ENCODE peak calls at places on chromosomes 12 and 14, in six cellular contexts. T is foreskin fibroblast, U is brain microvascular endothelial cell, A is kidney epithelial cell, Y is heart left ventricle, D is PC-3. K is an unnamed sample.

GRCh38 chr14:23483216-23483854 is 13.8 kb downstream of the NGDN start:
- DNase-seq in T (peak), U (peak), A (no peak), Y (no peak), D (peak), K (no peak)

GRCh38 chr12:77032406-77032805 is 33.0 kb downstream of the E2F7 start:
- DNase-seq in T (peak), U (no peak), A (peak), Y (no peak), D (peak), K (peak)

GRCh38 chr12:10453144-10453543 is at the start of gene KLRC1:
- DNase-seq in T (no peak), U (no peak), A (no peak), Y (no peak), D (peak), K (peak)

GRCh38 chr14:88749139-88749538 is 43.6 kb downstream of the EML5 start:
- DNase-seq in T (no peak), U (no peak), A (no peak), Y (no peak), D (peak), K (peak)

GRCh38 chr12:41932470-41932991 is 212.1 kb downstream of the GXYLT1 start:
- DNase-seq in T (peak), U (no peak), A (no peak), Y (peak), D (peak), K (no peak)

GRCh38 chr12:103560604-103561101 is 26.4 kb upstream of the STAB2 start:
- DNase-seq in T (peak), U (peak), A (peak), Y (no peak), D (peak), K (peak)

GRCh38 chr14:32564591-32564990 is 235.5 kb downstream of the AKAP6 start:
- DNase-seq in T (peak), U (no peak), A (no peak), Y (no peak), D (no peak), K (no peak)

GRCh38 chr12:113136990-113137511 is 1.5 kb upstream of the RASAL1 start:
- DNase-seq in T (no peak), U (no peak), A (no peak), Y (peak), D (no peak), K (no peak)

GRCh38 chr12:123757555-123757954 is 4.5 kb upstream of the DNAH10 start:
- DNase-seq in T (peak), U (peak), A (no peak), Y (no peak), D (no peak), K (no peak)

GRCh38 chr12:53047221-53048032 is 2.4 kb upstream of the TNS2 start:
- DNase-seq in T (peak), U (no peak), A (no peak), Y (peak), D (peak), K (no peak)

GRCh38 chr14:26199599-26200370 is 398.0 kb downstream of the NOVA1 start:
- DNase-seq in T (peak), U (no peak), A (peak), Y (no peak), D (peak), K (no peak)

GRCh38 chr14:89908712-89909450 is 45.6 kb downstream of the EFCAB11 start:
- DNase-seq in T (no peak), U (no peak), A (no peak), Y (no peak), D (no peak), K (no peak)

GRCh38 chr12:44286336-44286735 is 450.5 kb downstream of the TMEM117 start:
- DNase-seq in T (peak), U (no peak), A (no peak), Y (no peak), D (no peak), K (peak)

GRCh38 chr14:56322531-56322930 is 204.3 kb downstream of the PELI2 start:
- DNase-seq in T (no peak), U (no peak), A (no peak), Y (no peak), D (no peak), K (no peak)

GRCh38 chr12:132477009-132477702 is 12.8 kb upstream of the FBRSL1 start:
- DNase-seq in T (no peak), U (no peak), A (no peak), Y (peak), D (no peak), K (no peak)

GRCh38 chr14:49892636-49893308 is at the start of gene ARF6:
- DNase-seq in T (peak), U (peak), A (peak), Y (peak), D (peak), K (peak)

GRCh38 chr12:5318874-5319273 is 113.0 kb upstream of the NTF3 start:
- DNase-seq in T (peak), U (peak), A (peak), Y (no peak), D (peak), K (peak)

GRCh38 chr12:110816248-110816647 is 30.5 kb upstream of the CCDC63 start:
- DNase-seq in T (no peak), U (no peak), A (no peak), Y (no peak), D (no peak), K (no peak)

GRCh38 chr12:130916251-130916911 is 37.3 kb upstream of the ADGRD1 start:
- DNase-seq in T (peak), U (peak), A (peak), Y (peak), D (peak), K (peak)

GRCh38 chr14:94646481-94646880 is 34.3 kb downstream of the SERPINA3 start:
- DNase-seq in T (peak), U (peak), A (no peak), Y (peak), D (no peak), K (peak)

GRCh38 chr12:50574621-50575348 is 70.0 kb downstream of the DIP2B start:
- DNase-seq in T (peak), U (no peak), A (no peak), Y (no peak), D (no peak), K (no peak)

GRCh38 chr12:92002673-92003382 is 142.8 kb downstream of the BTG1 start:
- DNase-seq in T (peak), U (no peak), A (no peak), Y (no peak), D (no peak), K (no peak)

GRCh38 chr14:96105921-96106441 is 66.8 kb downstream of the C14orf132 start:
- DNase-seq in T (peak), U (no peak), A (no peak), Y (no peak), D (no peak), K (peak)

GRCh38 chr12:64203775-64204174 is 18.3 kb downstream of the KICS2 start:
- DNase-seq in T (no peak), U (no peak), A (no peak), Y (no peak), D (no peak), K (no peak)

GRCh38 chr12:104570174-104570907 is 113.6 kb downstream of the CHST11 start:
- DNase-seq in T (no peak), U (no peak), A (no peak), Y (no peak), D (no peak), K (no peak)
- H3K4me3 ChIP-seq in T (no peak), U (no peak), A (no peak), Y (no peak), D (no peak), K (no peak)

DNA sequence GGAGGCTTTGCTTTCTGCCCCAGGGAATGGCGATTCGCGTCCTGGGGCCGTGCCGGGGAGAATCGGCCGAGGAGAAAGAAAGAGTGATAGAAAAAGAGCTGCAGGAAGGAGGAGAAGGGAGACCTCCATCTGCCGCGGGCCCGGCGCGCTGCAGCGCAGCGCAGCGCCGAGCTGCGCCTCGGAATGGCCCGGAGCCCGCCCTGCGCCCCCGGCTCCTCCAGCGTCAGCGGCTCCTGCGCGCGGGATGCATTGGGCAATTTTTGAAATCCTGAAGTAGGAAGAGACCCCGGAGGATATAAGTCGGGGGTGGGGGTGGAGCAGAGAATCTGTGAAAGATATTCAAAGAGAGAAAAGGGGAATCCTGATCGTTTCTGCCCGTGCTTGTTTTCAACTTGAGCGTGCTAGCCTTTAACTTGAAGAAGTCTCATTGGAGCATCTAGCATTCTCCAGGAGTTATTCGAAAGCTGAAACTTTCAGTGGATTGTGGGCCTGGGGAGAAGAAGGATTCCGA is 371 bp downstream of the PDE3A start:
- DNase-seq in T (peak), U (peak), A (no peak), Y (peak), D (no peak), K (peak)
- H3K4me3 ChIP-seq in T (peak), U (peak), A (peak), Y (peak), D (peak), K (peak)

GRCh38 chr12:104975621-104976343 is 10.3 kb upstream of the NOPCHAP1 start:
- DNase-seq in T (peak), U (no peak), A (no peak), Y (no peak), D (peak), K (peak)

GRCh38 chr12:104973250-104973649 is 12.9 kb upstream of the NOPCHAP1 start:
- DNase-seq in T (no peak), U (no peak), A (no peak), Y (no peak), D (peak), K (peak)

GRCh38 chr12:104971276-104971675 is 13.2 kb upstream of the SLC41A2 start:
- DNase-seq in T (peak), U (no peak), A (no peak), Y (no peak), D (no peak), K (no peak)

GRCh38 chr12:104976703-104977102 is 9.4 kb upstream of the NOPCHAP1 start:
- DNase-seq in T (no peak), U (no peak), A (no peak), Y (no peak), D (no peak), K (no peak)

GRCh38 chr12:104974626-104975290 is 11.4 kb upstream of the NOPCHAP1 start:
- DNase-seq in T (peak), U (no peak), A (no peak), Y (no peak), D (peak), K (peak)
- H3K4me3 ChIP-seq in T (no peak), U (no peak), A (no peak), Y (no peak), D (no peak), K (no peak)

GRCh38 chr12:114403044-114403689 is 2.8 kb downstream of the TBX5 start:
- DNase-seq in T (peak), U (no peak), A (no peak), Y (peak), D (no peak), K (no peak)

GRCh38 chr12:114400925-114401324 is 5.0 kb downstream of the TBX5 start:
- DNase-seq in T (peak), U (no peak), A (no peak), Y (peak), D (no peak), K (no peak)

GRCh38 chr12:114399664-114400211 is 6.2 kb downstream of the TBX5 start:
- DNase-seq in T (peak), U (no peak), A (no peak), Y (no peak), D (no peak), K (peak)

GRCh38 chr12:114400395-114400794 is 5.5 kb downstream of the TBX5 start:
- DNase-seq in T (peak), U (no peak), A (no peak), Y (no peak), D (no peak), K (no peak)

GRCh38 chr12:114401346-114402320 is 4.3 kb downstream of the TBX5 start:
- DNase-seq in T (peak), U (no peak), A (no peak), Y (no peak), D (no peak), K (no peak)
- H3K4me3 ChIP-seq in T (peak), U (no peak), A (no peak), Y (no peak), D (no peak), K (no peak)

GRCh38 chr12:22443379-22444316 is 100.7 kb downstream of the C2CD5 start:
- DNase-seq in T (peak), U (peak), A (no peak), Y (peak), D (peak), K (peak)
- H3K4me3 ChIP-seq in T (no peak), U (no peak), A (no peak), Y (no peak), D (no peak), K (no peak)

GRCh38 chr12:60225216-60226000 is 629.6 kb downstream of the SLC16A7 start:
- DNase-seq in T (no peak), U (no peak), A (no peak), Y (no peak), D (no peak), K (no peak)
- H3K4me3 ChIP-seq in T (no peak), U (no peak), A (no peak), Y (no peak), D (no peak), K (no peak)

K was measured in mammary epithelial cell.